ENCODE peak calls at places on chromosomes 7 and 10, in nine cellular contexts. J is mesenchymal stem cell, K is NCI-H460, F is adipocyte, I is left ventricle myocardium superior, A is amygdala, H is SW 1271, Z is cerebellum, Q is HFFc6. B is an unnamed sample.

GRCh38 chr10:49761789-49762565 is at the start of gene OGDHL:
- DNase-seq in H (no peak), I (peak; percentile 79), K (peak; percentile 47), J (peak; percentile 39), F (peak; percentile 75), A (peak; percentile 39), Z (peak; percentile 92), Q (no peak), B (no peak)

GRCh38 chr7:94348142-94348541 is 46.6 kb upstream of the COL1A2 start:
- DNase-seq in J (peak; percentile 56), A (no peak), Q (peak; percentile 93), F (peak; percentile 98), K (no peak), H (no peak), Z (no peak), I (peak; percentile 31), B (no peak)

GRCh38 chr10:121559321-121559720 is 38.9 kb downstream of the FGFR2 start:
- DNase-seq in I (no peak), J (no peak), Q (no peak), Z (no peak), A (no peak), F (no peak), K (no peak), H (no peak), B (no peak)

GRCh38 chr10:98425511-98426352 is 10.8 kb upstream of the PYROXD2 start:
- DNase-seq in J (peak; percentile 31), Z (no peak), H (peak; percentile 18), F (peak; percentile 46), Q (peak; percentile 26), K (peak; percentile 54), I (peak; percentile 61), A (no peak), B (peak; percentile 25)

GRCh38 chr7:87574630-87575029 is 26.1 kb downstream of the ABCB1 start:
- DNase-seq in I (no peak), Q (peak; percentile 41), K (peak; percentile 22), F (peak; percentile 59), H (no peak), Z (no peak), J (peak; percentile 51), A (no peak), B (no peak)

GRCh38 chr10:71726673-71727428 is 7.3 kb upstream of the C10orf105 start:
- DNase-seq in K (no peak), A (no peak), I (no peak), J (no peak), F (no peak), Q (no peak), H (no peak), Z (no peak), B (no peak)

GRCh38 chr7:47483604-47484273 is 98.2 kb downstream of the TNS3 start:
- DNase-seq in H (no peak), I (no peak), J (peak; percentile 46), Q (no peak), A (no peak), K (no peak), Z (no peak), F (no peak), B (no peak)

GRCh38 chr10:86756511-86757109 is at the start of gene BMPR1A:
- DNase-seq in I (no peak), J (no peak), Z (peak; percentile 20), K (peak; percentile 88), A (no peak), Q (peak; percentile 77), H (no peak), F (peak; percentile 98), B (no peak)

GRCh38 chr7:50346548-50347497 is 42.3 kb downstream of the IKZF1 start:
- DNase-seq in I (no peak), F (peak; percentile 27), K (no peak), Q (peak; percentile 22), A (no peak), Z (no peak), H (no peak), J (no peak), B (no peak)